ENCODE peak calls at places on chromosomes 12 and 14, in eight cellular contexts. E is adipocyte, O is heart right ventricle, A is GM23338, S is aorta, M is PC-3, J is cardiac muscle cell, I is adrenal gland. L is an unnamed sample.

GRCh38 chr12:54033980-54034783 is 1.3 kb downstream of the HOXC5 start:
- DNase-seq in M (no peak), E (peak; percentile 21), J (no peak), O (no peak), S (no peak), A (peak; percentile 58), I (peak; percentile 60), L (no peak)

GRCh38 chr12:70609739-70610491 is 27.3 kb downstream of the PTPRB start:
- DNase-seq in M (peak; percentile 44), J (peak; percentile 53), S (peak; percentile 66), I (peak; percentile 63), O (peak; percentile 74), A (peak; percentile 58), E (peak; percentile 69), L (peak; percentile 66)

GRCh38 chr12:32949815-32950214 is 53.2 kb upstream of the PKP2 start:
- DNase-seq in I (no peak), S (no peak), J (no peak), O (no peak), A (peak; percentile 24), E (no peak), M (no peak), L (no peak)

GRCh38 chr12:24948452-24948815 is 467 bp downstream of the BCAT1 start:
- DNase-seq in I (no peak), O (no peak), M (no peak), J (peak; percentile 57), E (peak; percentile 65), S (peak; percentile 57), A (peak; percentile 62), L (no peak)

GRCh38 chr12:11561416-11561815 is 88.1 kb upstream of the ETV6 start:
- DNase-seq in I (no peak), J (no peak), O (no peak), E (peak; percentile 42), S (no peak), M (no peak), A (no peak), L (no peak)

GRCh38 chr14:80653951-80654350 is 287.6 kb downstream of the CEP128 start:
- DNase-seq in M (peak; percentile 30), O (no peak), E (no peak), I (no peak), A (no peak), J (no peak), S (no peak), L (no peak)

GRCh38 chr12:45407967-45408743 is 192.3 kb downstream of the ANO6 start:
- DNase-seq in I (no peak), O (no peak), M (no peak), A (no peak), S (no peak), J (no peak), E (no peak), L (no peak)

GRCh38 chr14:96304956-96305355 is 48.9 kb downstream of the BDKRB1 start:
- DNase-seq in I (no peak), J (no peak), S (no peak), O (no peak), M (peak; percentile 19), E (no peak), A (peak; percentile 81), L (no peak)

GRCh38 chr14:68790656-68791077 is 2.2 kb downstream of the ZFP36L1 start:
- DNase-seq in I (peak; percentile 51), J (peak; percentile 43), O (no peak), E (no peak), A (no peak), S (no peak), M (peak; percentile 49), L (no peak)

DNA sequence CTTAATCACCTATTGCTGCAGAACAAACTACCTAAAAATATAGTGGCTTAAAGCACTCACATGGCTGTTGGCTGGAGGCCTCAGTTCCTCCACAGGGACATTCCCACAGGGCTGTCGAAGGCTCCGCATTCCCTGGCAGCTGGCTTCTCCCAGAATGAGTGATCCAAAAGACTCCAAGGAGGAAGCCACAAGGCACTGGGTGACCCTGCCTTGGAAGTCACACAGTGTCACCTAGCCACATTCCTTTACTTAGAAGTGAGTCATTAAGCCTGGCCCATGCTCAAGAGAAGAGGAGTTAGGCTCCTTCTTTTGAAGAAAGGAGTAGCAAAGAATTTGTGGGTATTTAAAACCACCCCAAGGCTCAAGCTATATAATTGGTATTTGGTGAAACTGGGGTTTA is 63.9 kb upstream of the MAP1LC3B2 start:
- DNase-seq in E (peak; percentile 12), A (no peak), J (peak; percentile 17), S (peak; percentile 73), O (no peak), M (peak; percentile 98), I (no peak), L (no peak)
- H3K4me1 ChIP-seq in E (peaks cover 30% of the 10 kb centered on the region), A (no peaks in the 10 kb centered on the region), J (no peaks in the 10 kb centered on the region), S (no peaks in the 10 kb centered on the region), O (no peaks in the 10 kb centered on the region), M (peaks cover 68% of the 10 kb centered on the region), I (no peaks in the 10 kb centered on the region), L (peaks cover 27% of the 10 kb centered on the region)

GRCh38 chr14:61668267-61668666 is 27.0 kb upstream of the HIF1A start:
- DNase-seq in I (no peak), M (peak; percentile 97), J (no peak), S (no peak), A (no peak), E (no peak), O (no peak), L (no peak)
- H3K4me1 ChIP-seq in I (no peaks in the 10 kb centered on the region), M (peaks cover 31% of the 10 kb centered on the region), J (no peaks in the 10 kb centered on the region), S (no peaks in the 10 kb centered on the region), A (peaks cover 5% of the 10 kb centered on the region), E (no peaks in the 10 kb centered on the region), O (peaks cover 6% of the 10 kb centered on the region), L (no peaks in the 10 kb centered on the region)

DNA sequence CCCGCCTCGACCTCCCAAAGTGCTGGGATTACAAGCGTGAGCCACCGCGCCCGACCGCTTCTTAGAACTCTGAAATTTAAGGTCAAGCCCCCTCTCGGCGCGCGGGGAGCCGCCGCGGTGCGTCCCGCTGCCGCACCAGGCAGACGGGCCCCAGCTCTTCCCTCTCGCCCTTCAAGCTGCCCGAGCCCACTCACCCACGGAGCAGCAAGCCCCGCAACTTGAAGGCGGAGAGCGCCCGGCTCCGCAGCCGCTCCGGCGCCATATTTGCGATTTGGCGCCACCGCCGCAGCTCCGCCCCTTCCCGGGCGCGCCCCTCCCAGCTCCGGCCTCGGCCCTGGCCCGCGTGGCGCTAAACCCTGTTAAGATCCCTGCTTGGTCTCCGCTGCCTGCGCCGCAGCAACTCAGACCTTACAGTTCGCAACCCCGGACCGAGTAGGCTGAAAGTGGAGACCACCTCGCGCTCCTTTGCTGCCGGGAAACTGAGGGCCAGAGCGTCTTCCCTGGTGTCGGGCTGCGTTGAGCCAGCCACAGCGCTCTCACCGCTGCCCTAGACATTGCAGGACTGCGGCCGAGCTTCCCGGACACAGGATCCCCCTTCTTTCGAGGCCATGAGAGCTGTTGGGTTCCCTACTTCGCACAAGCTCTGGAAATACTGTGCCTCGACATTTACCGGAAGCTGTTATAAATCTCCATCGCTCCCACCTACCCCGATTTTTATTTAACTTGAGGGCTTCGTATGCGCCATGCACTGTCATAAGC is at the start of gene POLE2:
- DNase-seq in E (peak; percentile 83), M (peak; percentile 76), S (peak; percentile 83), A (peak; percentile 91), J (peak; percentile 80), O (peak; percentile 69), I (peak; percentile 73), L (peak; percentile 82)
- H3K4me1 ChIP-seq in E (peaks cover 12% of the 10 kb centered on the region), M (peaks cover 5% of the 10 kb centered on the region), S (no peaks in the 10 kb centered on the region), A (peaks cover 29% of the 10 kb centered on the region), J (peaks cover 3% of the 10 kb centered on the region), O (peaks cover 10% of the 10 kb centered on the region), I (peaks cover 5% of the 10 kb centered on the region), L (peaks cover 25% of the 10 kb centered on the region)

GRCh38 chr14:54652890-54653201 is 85.9 kb downstream of the SAMD4A start:
- DNase-seq in J (no peak), E (no peak), O (no peak), A (no peak), M (no peak), I (no peak), S (no peak), L (no peak)

GRCh38 chr14:54654600-54654999 is 87.7 kb downstream of the SAMD4A start:
- DNase-seq in S (no peak), J (no peak), I (no peak), A (no peak), O (no peak), M (no peak), E (peak; percentile 36), L (no peak)

GRCh38 chr14:54652188-54652889 is 85.4 kb downstream of the SAMD4A start:
- DNase-seq in E (peak; percentile 98), A (peak; percentile 97), M (peak; percentile 100), S (peak; percentile 90), O (peak; percentile 91), I (peak; percentile 97), J (peak; percentile 99), L (peak; percentile 90)

GRCh38 chr14:54651649-54652048 is 84.7 kb downstream of the SAMD4A start:
- DNase-seq in J (no peak), A (no peak), M (peak; percentile 55), O (no peak), S (no peak), I (no peak), E (peak; percentile 33), L (no peak)

GRCh38 chr14:54653764-54654469 is 87.0 kb downstream of the SAMD4A start:
- DNase-seq in M (peak; percentile 93), S (peak; percentile 58), A (no peak), E (peak; percentile 63), J (peak; percentile 88), O (peak; percentile 72), I (peak; percentile 85), L (no peak)
- H3K4me1 ChIP-seq in M (peaks cover 67% of the 10 kb centered on the region), S (peaks cover 10% of the 10 kb centered on the region), A (peaks cover 24% of the 10 kb centered on the region), E (peaks cover 54% of the 10 kb centered on the region), J (peaks cover 25% of the 10 kb centered on the region), O (peaks cover 86% of the 10 kb centered on the region), I (peaks cover 20% of the 10 kb centered on the region), L (peaks cover 53% of the 10 kb centered on the region)

DNA sequence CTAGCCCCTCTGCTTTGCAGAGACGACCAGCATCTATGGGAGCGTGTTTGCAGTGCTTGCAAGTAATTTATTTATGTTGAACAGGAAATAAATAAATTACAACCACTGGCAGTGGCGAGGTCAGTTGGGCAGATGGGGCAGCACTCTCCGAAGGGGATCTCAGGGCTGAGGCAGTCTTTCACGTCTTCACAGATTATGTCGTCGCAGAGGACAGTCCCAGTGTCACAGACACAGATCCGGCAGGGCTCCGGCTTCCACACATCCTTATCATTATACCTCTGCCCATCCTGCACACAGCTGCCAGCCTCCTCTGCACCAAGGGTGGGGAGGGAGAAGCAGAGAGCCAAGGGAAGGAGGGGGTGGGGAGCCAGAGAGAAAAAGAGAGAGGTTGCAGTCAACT is 4.5 kb downstream of the COL2A1 start:
- DNase-seq in J (no peak), M (no peak), S (no peak), A (no peak), O (no peak), I (no peak), E (no peak), L (no peak)
- H3K4me1 ChIP-seq in J (peaks cover 17% of the 10 kb centered on the region), M (peaks cover 57% of the 10 kb centered on the region), S (no peaks in the 10 kb centered on the region), A (peaks cover 57% of the 10 kb centered on the region), O (peaks cover 41% of the 10 kb centered on the region), I (peaks cover 21% of the 10 kb centered on the region), E (peaks cover 30% of the 10 kb centered on the region), L (peaks cover 46% of the 10 kb centered on the region)

GRCh38 chr14:64705406-64706118 is 1.3 kb downstream of the PLEKHG3 start:
- DNase-seq in M (no peak), S (no peak), A (no peak), I (no peak), J (no peak), E (peak; percentile 14), O (no peak), L (peak; percentile 77)
- H3K4me1 ChIP-seq in M (peaks cover 59% of the 10 kb centered on the region), S (no peaks in the 10 kb centered on the region), A (peaks cover 62% of the 10 kb centered on the region), I (peaks cover 3% of the 10 kb centered on the region), J (peaks cover 60% of the 10 kb centered on the region), E (peaks cover 25% of the 10 kb centered on the region), O (peaks cover 61% of the 10 kb centered on the region), L (peaks cover 77% of the 10 kb centered on the region)

L was measured in suprapubic skin.